ENCODE peak calls at places on chromosome 7, in nine cellular contexts. K, O, M, S, V, A, F, D and T are unnamed samples.

GRCh38 chr7:3439333-3440030 is 138.4 kb downstream of the SDK1 start:
- DNase-seq in K (no peak), O (peak), M (no peak), S (peak), V (no peak), A (no peak), F (no peak), D (no peak), T (peak)

GRCh38 chr7:94003446-94004023 is 620 bp downstream of the BET1 start:
- DNase-seq in K (no peak), O (peak), M (no peak), S (peak), V (peak), A (no peak), F (no peak), D (no peak), T (no peak)

GRCh38 chr7:64886956-64887545 is 16.0 kb upstream of the ZNF273 start:
- DNase-seq in K (no peak), O (no peak), M (no peak), S (no peak), V (no peak), A (no peak), F (no peak), D (no peak), T (no peak)

GRCh38 chr7:112058654-112059053 is 147.5 kb downstream of the DOCK4 start:
- DNase-seq in K (no peak), O (no peak), M (no peak), S (no peak), V (no peak), A (no peak), F (no peak), D (no peak), T (no peak)

GRCh38 chr7:2248984-2249694 is 7.1 kb downstream of the NUDT1 start:
- DNase-seq in K (peak), O (peak), M (no peak), S (peak), V (peak), A (no peak), F (peak), D (peak), T (peak)

GRCh38 chr7:36648441-36648840 is 75.9 kb downstream of the AOAH start:
- DNase-seq in K (no peak), O (no peak), M (no peak), S (no peak), V (no peak), A (no peak), F (no peak), D (no peak), T (no peak)

GRCh38 chr7:131555565-131556054 is 818 bp downstream of the PODXL start:
- DNase-seq in K (no peak), O (no peak), M (no peak), S (no peak), V (no peak), A (no peak), F (no peak), D (no peak), T (no peak)

GRCh38 chr7:17696422-17696821 is 243.9 kb downstream of the SNX13 start:
- DNase-seq in K (peak), O (peak), M (no peak), S (no peak), V (no peak), A (no peak), F (no peak), D (peak), T (no peak)

GRCh38 chr7:116210345-116211005 is at the start of gene TES:
- DNase-seq in K (peak), O (peak), M (peak), S (peak), V (peak), A (peak), F (peak), D (peak), T (no peak)

GRCh38 chr7:80950550-80950967 is 31.7 kb upstream of the SEMA3C start:
- DNase-seq in K (no peak), O (no peak), M (no peak), S (no peak), V (no peak), A (no peak), F (no peak), D (no peak), T (no peak)

GRCh38 chr7:54560183-54560582 is 18.0 kb downstream of the VSTM2A start:
- DNase-seq in K (no peak), O (peak), M (no peak), S (peak), V (no peak), A (no peak), F (no peak), D (no peak), T (no peak)

GRCh38 chr7:835491-836401 is 3.5 kb downstream of the SUN1 start:
- DNase-seq in K (no peak), O (no peak), M (no peak), S (no peak), V (no peak), A (no peak), F (peak), D (no peak), T (no peak)

GRCh38 chr7:112286294-112287086 is 80.0 kb downstream of the ZNF277 start:
- DNase-seq in K (no peak), O (no peak), M (no peak), S (no peak), V (no peak), A (no peak), F (no peak), D (no peak), T (no peak)

GRCh38 chr7:19762631-19763030 is 10.8 kb downstream of the TMEM196 start:
- DNase-seq in K (no peak), O (no peak), M (no peak), S (no peak), V (no peak), A (no peak), F (no peak), D (no peak), T (no peak)

GRCh38 chr7:130959743-130960207 is 225.8 kb upstream of the KLF14 start:
- DNase-seq in K (no peak), O (no peak), M (no peak), S (peak), V (peak), A (no peak), F (no peak), D (no peak), T (peak)

GRCh38 chr7:70338061-70338460 is 739.8 kb downstream of the AUTS2 start:
- DNase-seq in K (no peak), O (no peak), M (no peak), S (no peak), V (no peak), A (no peak), F (no peak), D (no peak), T (no peak)

GRCh38 chr7:9890092-9890491 is 1083.6 kb upstream of the PHF14 start:
- DNase-seq in K (no peak), O (no peak), M (no peak), S (no peak), V (peak), A (no peak), F (no peak), D (no peak), T (no peak)

GRCh38 chr7:3043544-3044395 is at the start of gene CARD11:
- DNase-seq in K (no peak), O (peak), M (no peak), S (no peak), V (peak), A (peak), F (no peak), D (no peak), T (no peak)

GRCh38 chr7:95628831-95629439 is 32.6 kb upstream of the PDK4 start:
- DNase-seq in K (peak), O (no peak), M (no peak), S (no peak), V (no peak), A (no peak), F (no peak), D (no peak), T (no peak)

GRCh38 chr7:101959342-101959741 is 141.9 kb downstream of the CUX1 start:
- DNase-seq in K (no peak), O (no peak), M (no peak), S (no peak), V (no peak), A (no peak), F (no peak), D (no peak), T (no peak)

GRCh38 chr7:15822123-15822495 is 135.6 kb upstream of the MEOX2 start:
- DNase-seq in K (no peak), O (no peak), M (no peak), S (no peak), V (no peak), A (no peak), F (no peak), D (no peak), T (no peak)

GRCh38 chr7:99050971-99051370 is 92.9 kb downstream of the SMURF1 start:
- DNase-seq in K (no peak), O (no peak), M (no peak), S (no peak), V (no peak), A (no peak), F (no peak), D (no peak), T (no peak)

GRCh38 chr7:92693519-92693918 is 103.3 kb upstream of the FAM133B start:
- DNase-seq in K (no peak), O (no peak), M (no peak), S (no peak), V (no peak), A (no peak), F (no peak), D (no peak), T (no peak)

GRCh38 chr7:46494026-46494425 is 573.0 kb upstream of the IGFBP3 start:
- DNase-seq in K (no peak), O (no peak), M (no peak), S (peak), V (no peak), A (no peak), F (no peak), D (no peak), T (no peak)

GRCh38 chr7:86818903-86819302 is 175.2 kb downstream of the GRM3 start:
- DNase-seq in K (no peak), O (no peak), M (no peak), S (no peak), V (no peak), A (no peak), F (no peak), D (no peak), T (no peak)

GRCh38 chr7:83161851-83162401 is 758 bp downstream of the PCLO start:
- DNase-seq in K (no peak), O (no peak), M (no peak), S (no peak), V (no peak), A (no peak), F (no peak), D (no peak), T (no peak)
- H3K4me3 ChIP-seq in K (peak), O (peak), M (peak), S (peak), V (peak), A (peak), F (peak), D (peak), T (peak)

GRCh38 chr7:29343379-29343778 is 148.8 kb downstream of the CHN2 start:
- DNase-seq in K (no peak), O (no peak), M (no peak), S (no peak), V (no peak), A (no peak), F (no peak), D (no peak), T (no peak)
- H3K4me3 ChIP-seq in K (no peak), O (no peak), M (no peak), S (no peak), V (no peak), A (no peak), F (no peak), D (no peak), T (no peak)

GRCh38 chr7:39005461-39005860 is 27.8 kb downstream of the POU6F2 start:
- DNase-seq in K (no peak), O (no peak), M (no peak), S (no peak), V (no peak), A (no peak), F (no peak), D (no peak), T (no peak)
- H3K4me3 ChIP-seq in K (no peak), O (no peak), M (no peak), S (no peak), V (no peak), A (no peak), F (no peak), D (no peak), T (no peak)

DNA sequence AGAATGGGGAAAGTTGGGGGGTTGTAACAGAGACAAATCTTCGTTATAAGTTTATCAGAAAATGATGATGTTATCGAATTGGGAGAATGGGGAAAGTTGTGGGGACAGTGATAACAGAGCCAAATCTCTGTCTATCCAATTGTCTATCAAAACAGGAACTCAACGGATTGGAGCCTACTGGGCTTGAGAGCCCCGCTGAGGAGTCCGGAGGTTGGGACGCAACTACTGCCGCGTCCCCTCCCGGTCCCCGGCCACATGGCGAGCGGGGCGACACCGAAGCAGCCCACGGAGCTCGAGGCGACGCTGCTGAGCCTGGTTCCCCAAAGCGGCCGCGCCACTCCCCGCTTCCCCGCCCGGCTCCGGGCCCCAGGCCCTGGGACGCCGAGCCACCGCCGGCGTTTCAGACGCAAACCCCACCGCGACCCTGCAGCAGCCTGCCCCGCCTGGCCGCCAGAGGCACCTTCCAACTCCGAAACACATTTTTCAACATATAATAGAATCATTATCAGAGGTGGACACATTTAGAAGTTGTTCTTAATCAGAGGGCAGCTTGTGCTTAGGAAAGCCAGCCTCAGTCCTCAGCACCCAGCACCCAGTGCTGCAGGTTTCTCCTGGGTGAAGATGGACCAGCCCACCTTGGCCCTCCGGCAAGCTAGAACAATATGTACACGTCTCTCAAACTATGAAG is 13.8 kb upstream of the RALA start:
- DNase-seq in K (peak), O (no peak), M (no peak), S (no peak), V (peak), A (no peak), F (no peak), D (no peak), T (no peak)
- H3K4me3 ChIP-seq in K (peak), O (no peak), M (no peak), S (peak), V (peak), A (peak), F (peak), D (peak), T (peak)

GRCh38 chr7:32428546-32428945 is 61.6 kb downstream of the LSM5 start:
- DNase-seq in K (no peak), O (no peak), M (no peak), S (no peak), V (peak), A (no peak), F (no peak), D (no peak), T (no peak)
- H3K4me3 ChIP-seq in K (no peak), O (no peak), M (no peak), S (no peak), V (peak), A (no peak), F (no peak), D (no peak), T (no peak)

DNA sequence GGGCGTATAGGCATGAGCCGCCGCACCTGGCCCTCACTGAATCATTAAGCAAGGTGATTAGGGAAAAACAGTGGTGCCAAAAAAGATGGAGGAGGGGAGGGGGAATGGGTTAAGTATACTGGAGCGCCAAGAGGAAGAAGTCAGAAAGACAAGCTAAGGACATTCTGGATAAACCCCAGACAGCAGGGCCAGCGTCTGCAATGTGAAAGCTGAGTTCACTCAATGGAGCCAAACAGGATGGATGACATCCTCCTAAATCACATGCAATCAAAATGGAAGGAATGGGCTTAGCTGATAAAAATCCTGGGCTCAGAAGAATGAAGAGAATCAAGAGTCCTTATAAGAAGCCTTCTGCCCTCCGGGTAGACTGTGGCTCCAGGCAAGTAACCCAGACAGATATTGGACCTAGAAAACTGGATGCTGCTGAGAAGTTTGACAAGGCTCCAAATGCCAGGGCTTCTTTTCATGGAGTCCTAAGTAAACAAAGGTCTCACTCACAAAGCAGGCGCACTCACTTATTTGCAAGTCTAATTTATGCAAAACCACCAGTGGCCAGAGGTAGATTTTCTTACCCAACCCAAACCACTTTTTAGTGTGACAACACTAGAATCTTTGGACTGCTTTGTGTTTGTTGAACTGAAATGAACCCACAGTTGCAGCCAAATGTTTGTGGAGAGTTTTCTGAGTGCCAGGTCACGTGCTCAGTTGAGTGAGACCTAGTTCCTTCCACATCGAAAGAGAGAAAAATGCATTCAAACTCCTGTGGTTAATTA is 519.1 kb upstream of the AUTS2 start:
- DNase-seq in K (no peak), O (no peak), M (peak), S (peak), V (peak), A (no peak), F (no peak), D (no peak), T (peak)
- H3K4me3 ChIP-seq in K (no peak), O (no peak), M (no peak), S (no peak), V (no peak), A (no peak), F (no peak), D (no peak), T (no peak)

GRCh38 chr7:120991570-120991969 is 3.1 kb downstream of the CPED1 start:
- DNase-seq in K (no peak), O (no peak), M (no peak), S (peak), V (no peak), A (no peak), F (no peak), D (no peak), T (peak)
- H3K4me3 ChIP-seq in K (peak), O (no peak), M (peak), S (no peak), V (no peak), A (no peak), F (peak), D (peak), T (no peak)

GRCh38 chr7:157787275-157787701 is 450.5 kb downstream of the DNAJB6 start:
- DNase-seq in K (no peak), O (no peak), M (peak), S (no peak), V (no peak), A (no peak), F (peak), D (no peak), T (no peak)

GRCh38 chr7:157786375-157787274 is 449.8 kb downstream of the DNAJB6 start:
- DNase-seq in K (no peak), O (no peak), M (peak), S (no peak), V (no peak), A (no peak), F (peak), D (no peak), T (no peak)

GRCh38 chr7:157784114-157784835 is 447.5 kb downstream of the DNAJB6 start:
- DNase-seq in K (no peak), O (no peak), M (peak), S (no peak), V (no peak), A (no peak), F (peak), D (no peak), T (no peak)

GRCh38 chr7:157785021-157785441 is 448.2 kb downstream of the DNAJB6 start:
- DNase-seq in K (no peak), O (no peak), M (peak), S (no peak), V (no peak), A (no peak), F (peak), D (no peak), T (peak)

GRCh38 chr7:157785486-157786186 is 448.8 kb downstream of the DNAJB6 start:
- DNase-seq in K (no peak), O (no peak), M (peak), S (no peak), V (no peak), A (no peak), F (peak), D (no peak), T (no peak)
- H3K4me3 ChIP-seq in K (no peak), O (no peak), M (no peak), S (peak), V (no peak), A (no peak), F (no peak), D (no peak), T (no peak)

DNA sequence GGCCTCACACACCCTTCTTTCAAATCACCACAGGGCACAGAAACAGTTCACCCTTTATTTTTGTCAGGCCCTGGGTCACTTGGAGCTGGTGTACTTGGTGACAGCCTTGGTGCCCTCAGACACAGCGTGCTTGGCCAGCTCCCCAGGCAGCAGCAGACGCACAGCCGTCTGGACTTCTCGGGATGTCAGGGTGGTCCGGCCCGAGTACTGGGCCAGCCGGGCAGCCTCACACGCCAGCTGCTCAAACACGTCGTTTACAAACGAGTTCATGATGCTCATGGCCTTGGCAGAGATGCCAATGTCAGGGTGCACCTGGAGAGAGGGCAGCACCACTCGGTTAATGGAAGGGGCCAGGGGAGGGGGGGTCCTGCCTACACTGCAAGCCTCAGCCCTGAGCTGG is 2.5 kb downstream of the H2BK1 start:
- DNase-seq in K (no peak), O (no peak), M (no peak), S (no peak), V (no peak), A (no peak), F (no peak), D (no peak), T (no peak)
- H3K4me3 ChIP-seq in K (no peak), O (no peak), M (no peak), S (peak), V (no peak), A (no peak), F (no peak), D (no peak), T (no peak)

GRCh38 chr7:40282858-40283257 is 148.1 kb downstream of the SUGCT start:
- DNase-seq in K (no peak), O (no peak), M (no peak), S (no peak), V (no peak), A (no peak), F (no peak), D (no peak), T (no peak)

GRCh38 chr7:40283391-40283790 is 148.6 kb downstream of the SUGCT start:
- DNase-seq in K (no peak), O (no peak), M (no peak), S (no peak), V (no peak), A (no peak), F (no peak), D (no peak), T (no peak)

DNA sequence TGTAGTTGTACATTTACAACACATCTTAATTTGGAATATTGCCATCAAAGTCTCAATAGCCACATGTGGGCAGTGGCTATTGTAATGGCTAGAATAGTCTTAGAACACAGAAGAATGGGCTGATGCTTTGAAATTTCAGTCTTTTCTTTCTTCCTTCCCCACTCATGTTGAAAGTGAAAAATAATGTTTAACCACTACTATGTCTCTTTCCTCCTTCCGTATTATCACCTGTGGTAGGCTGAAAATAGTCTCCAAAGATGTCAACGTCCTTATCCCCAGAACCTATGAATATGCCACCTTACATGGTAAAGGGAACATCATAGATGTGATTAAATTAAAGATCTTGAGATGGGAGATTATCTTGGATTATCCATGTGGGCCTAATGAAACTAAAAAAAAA is 154.0 kb downstream of the SUGCT start:
- DNase-seq in K (no peak), O (no peak), M (no peak), S (no peak), V (no peak), A (no peak), F (no peak), D (no peak), T (no peak)
- H3K4me3 ChIP-seq in K (no peak), O (no peak), M (no peak), S (no peak), V (no peak), A (no peak), F (no peak), D (no peak), T (no peak)